ENCODE peak calls at places on chromosomes 12 and 14, in six cellular contexts. N, P, Q, X, M and L are unnamed samples.

GRCh38 chr14:103257211-103257962 is 76.7 kb upstream of the EIF5 start:
- DNase-seq in N (peak), P (no peak), Q (no peak), X (no peak), M (no peak), L (no peak)

GRCh38 chr14:50230601-50231474 is 540 bp downstream of the SOS2 start:
- DNase-seq in N (peak), P (peak), Q (peak), X (peak), M (peak), L (peak)

GRCh38 chr14:35044939-35045797 is 904 bp upstream of the FAM177A1 start:
- DNase-seq in N (peak), P (no peak), Q (no peak), X (no peak), M (no peak), L (no peak)

GRCh38 chr12:76264617-76265016 is 83.6 kb downstream of the BBS10 start:
- DNase-seq in N (peak), P (no peak), Q (no peak), X (no peak), M (no peak), L (no peak)

GRCh38 chr12:130818381-130819247 is 20.4 kb downstream of the STX2 start:
- DNase-seq in N (peak), P (peak), Q (peak), X (peak), M (no peak), L (peak)

GRCh38 chr14:32938719-32939253 is at the start of gene NPAS3:
- DNase-seq in N (no peak), P (no peak), Q (no peak), X (no peak), M (no peak), L (peak)

GRCh38 chr12:55932546-55932919 is 1.6 kb downstream of the DGKA start:
- DNase-seq in N (peak), P (peak), Q (no peak), X (no peak), M (no peak), L (no peak)

GRCh38 chr14:75648066-75648838 is 12.4 kb downstream of the ERG28 start:
- DNase-seq in N (peak), P (peak), Q (peak), X (no peak), M (peak), L (no peak)

GRCh38 chr14:102905116-102906108 is 17.1 kb upstream of the AMN start:
- DNase-seq in N (no peak), P (no peak), Q (no peak), X (no peak), M (no peak), L (no peak)

GRCh38 chr14:34853041-34853440 is 22.1 kb downstream of the BAZ1A start:
- DNase-seq in N (no peak), P (no peak), Q (no peak), X (no peak), M (no peak), L (no peak)

GRCh38 chr14:50846171-50846880 is 15.4 kb upstream of the NIN start:
- DNase-seq in N (peak), P (peak), Q (no peak), X (no peak), M (peak), L (no peak)

GRCh38 chr12:10395390-10395998 is 5.7 kb upstream of the KLRK1 start:
- DNase-seq in N (peak), P (peak), Q (peak), X (no peak), M (peak), L (no peak)

GRCh38 chr12:52327830-52328500 is 6.8 kb upstream of the KRT83 start:
- DNase-seq in N (no peak), P (no peak), Q (no peak), X (no peak), M (no peak), L (no peak)

GRCh38 chr14:95541932-95542554 is 7.2 kb downstream of the GLRX5 start:
- DNase-seq in N (no peak), P (no peak), Q (no peak), X (no peak), M (no peak), L (no peak)

GRCh38 chr12:100987552-100988277 is 193.1 kb downstream of the ANO4 start:
- DNase-seq in N (peak), P (peak), Q (peak), X (peak), M (peak), L (peak)

GRCh38 chr12:124630791-124631313 is 63.4 kb upstream of the NCOR2 start:
- DNase-seq in N (no peak), P (no peak), Q (no peak), X (no peak), M (no peak), L (no peak)

GRCh38 chr14:68619805-68620574 is 172.9 kb downstream of the ZFP36L1 start:
- DNase-seq in N (no peak), P (no peak), Q (no peak), X (no peak), M (no peak), L (no peak)

GRCh38 chr12:92056290-92056689 is 89.4 kb downstream of the BTG1 start:
- DNase-seq in N (no peak), P (no peak), Q (no peak), X (no peak), M (no peak), L (no peak)

GRCh38 chr12:123990512-123990911 is 17.5 kb downstream of the ZNF664 start:
- DNase-seq in N (no peak), P (no peak), Q (no peak), X (no peak), M (no peak), L (no peak)

GRCh38 chr12:79689477-79690155 is 1.1 kb downstream of the PAWR start:
- DNase-seq in N (peak), P (peak), Q (peak), X (peak), M (no peak), L (peak)

GRCh38 chr12:54030889-54031860 is 1.7 kb upstream of the HOXC5 start:
- DNase-seq in N (no peak), P (peak), Q (peak), X (no peak), M (no peak), L (peak)

GRCh38 chr12:102847131-102847530 is 69.9 kb downstream of the PAH start:
- DNase-seq in N (peak), P (no peak), Q (no peak), X (no peak), M (no peak), L (no peak)

GRCh38 chr14:99435327-99435726 is 45.3 kb downstream of the SETD3 start:
- DNase-seq in N (no peak), P (no peak), Q (no peak), X (no peak), M (no peak), L (no peak)

GRCh38 chr14:69483765-69484443 is 624 bp upstream of the PLEKHD1 start:
- DNase-seq in N (no peak), P (peak), Q (peak), X (no peak), M (no peak), L (peak)

GRCh38 chr12:47803196-47803875 is 16.4 kb downstream of the HDAC7 start:
- DNase-seq in N (no peak), P (no peak), Q (no peak), X (no peak), M (no peak), L (no peak)

GRCh38 chr12:77720258-77720657 is 110.4 kb upstream of the NAV3 start:
- DNase-seq in N (no peak), P (no peak), Q (no peak), X (no peak), M (no peak), L (peak)

GRCh38 chr14:95507174-95507573 is 9.3 kb downstream of the SYNE3 start:
- DNase-seq in N (peak), P (peak), Q (peak), X (no peak), M (peak), L (no peak)

GRCh38 chr14:104595911-104596450 is 8.6 kb downstream of the TMEM179 start:
- DNase-seq in N (no peak), P (no peak), Q (no peak), X (no peak), M (no peak), L (no peak)

GRCh38 chr12:3998968-3999792 is 126.0 kb upstream of the PARP11 start:
- DNase-seq in N (peak), P (no peak), Q (no peak), X (no peak), M (no peak), L (no peak)

GRCh38 chr12:111841236-111841749 is 735 bp upstream of the MAPKAPK5 start:
- DNase-seq in N (no peak), P (no peak), Q (no peak), X (no peak), M (no peak), L (no peak)

GRCh38 chr14:98840511-98840910 is 431.5 kb downstream of the BCL11B start:
- DNase-seq in N (no peak), P (no peak), Q (no peak), X (no peak), M (no peak), L (no peak)

GRCh38 chr12:111546758-111547383 is 52.2 kb downstream of the ATXN2 start:
- DNase-seq in N (peak), P (peak), Q (no peak), X (no peak), M (no peak), L (no peak)

GRCh38 chr12:91774471-91774921 is 371.1 kb downstream of the BTG1 start:
- DNase-seq in N (peak), P (peak), Q (peak), X (no peak), M (peak), L (no peak)

GRCh38 chr12:95074766-95075165 is 1.3 kb upstream of the NR2C1 start:
- DNase-seq in N (no peak), P (peak), Q (no peak), X (no peak), M (peak), L (no peak)

GRCh38 chr12:56078931-56079728 is 835 bp upstream of the ERBB3 start:
- DNase-seq in N (peak), P (peak), Q (peak), X (peak), M (peak), L (peak)

GRCh38 chr12:77102691-77103090 is 37.3 kb upstream of the E2F7 start:
- DNase-seq in N (peak), P (peak), Q (no peak), X (no peak), M (peak), L (no peak)

GRCh38 chr14:87409401-87409800 is 583.6 kb downstream of the GALC start:
- DNase-seq in N (peak), P (no peak), Q (no peak), X (no peak), M (no peak), L (no peak)

GRCh38 chr14:87405563-87405962 is 587.4 kb downstream of the GALC start:
- DNase-seq in N (no peak), P (no peak), Q (no peak), X (no peak), M (no peak), L (no peak)

GRCh38 chr14:87411370-87411769 is 581.6 kb downstream of the GALC start:
- DNase-seq in N (no peak), P (no peak), Q (no peak), X (no peak), M (no peak), L (no peak)

GRCh38 chr14:87407344-87407743 is 585.6 kb downstream of the GALC start:
- DNase-seq in N (no peak), P (no peak), Q (no peak), X (no peak), M (no peak), L (no peak)
- H3K4me3 ChIP-seq in N (no peak), P (no peak), Q (no peak), X (no peak), M (no peak), L (no peak)

DNA sequence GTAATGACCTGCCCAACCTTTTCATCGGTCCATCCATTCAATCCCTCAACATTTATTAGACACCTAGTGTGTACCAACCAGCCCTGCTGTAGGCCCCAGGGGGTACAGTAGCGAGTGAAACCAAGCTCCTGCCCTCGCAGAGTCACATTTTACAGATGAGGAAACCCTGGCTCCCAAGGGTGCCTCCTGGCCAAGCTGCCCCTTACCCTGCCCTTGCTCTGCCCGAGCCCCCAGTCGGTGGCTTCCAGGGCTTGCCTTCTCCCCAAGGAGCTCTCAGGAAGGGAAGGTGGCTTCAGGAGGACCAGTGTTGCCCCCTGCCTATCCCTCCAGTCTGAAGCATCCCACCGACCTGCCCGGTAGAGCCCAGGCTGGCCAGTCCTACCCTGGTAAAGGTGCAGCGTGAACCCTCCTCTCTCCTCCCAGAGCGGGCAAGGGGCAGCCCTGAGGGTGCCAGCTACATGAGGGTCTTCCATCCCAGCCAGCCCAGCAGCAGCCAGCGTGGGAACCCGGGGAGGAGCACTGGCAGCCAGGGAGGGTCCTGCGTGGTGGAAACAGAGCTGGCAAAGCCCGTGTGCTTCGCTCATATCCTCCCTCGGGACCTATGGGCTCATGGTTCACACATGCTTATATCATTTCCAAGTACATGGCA is 670 bp upstream of the BEGAIN start:
- DNase-seq in N (no peak), P (no peak), Q (no peak), X (no peak), M (no peak), L (no peak)
- H3K4me3 ChIP-seq in N (peak), P (no peak), Q (no peak), X (peak), M (no peak), L (peak)

GRCh38 chr14:59332727-59333126 is 132.5 kb downstream of the GPR135 start:
- DNase-seq in N (peak), P (peak), Q (no peak), X (no peak), M (no peak), L (no peak)

GRCh38 chr14:59333668-59334067 is 131.5 kb downstream of the GPR135 start:
- DNase-seq in N (peak), P (peak), Q (no peak), X (no peak), M (peak), L (no peak)

GRCh38 chr14:59330455-59330854 is 134.7 kb downstream of the GPR135 start:
- DNase-seq in N (no peak), P (peak), Q (peak), X (no peak), M (no peak), L (no peak)

GRCh38 chr14:59331217-59331616 is 134.0 kb downstream of the GPR135 start:
- DNase-seq in N (no peak), P (no peak), Q (no peak), X (no peak), M (no peak), L (peak)

GRCh38 chr14:59333235-59333634 is 131.9 kb downstream of the GPR135 start:
- DNase-seq in N (no peak), P (no peak), Q (no peak), X (no peak), M (no peak), L (no peak)
- H3K4me3 ChIP-seq in N (no peak), P (no peak), Q (no peak), X (no peak), M (no peak), L (no peak)

GRCh38 chr14:47935332-47935731 is 259.9 kb upstream of the MDGA2 start:
- DNase-seq in N (no peak), P (no peak), Q (no peak), X (no peak), M (no peak), L (no peak)

DNA sequence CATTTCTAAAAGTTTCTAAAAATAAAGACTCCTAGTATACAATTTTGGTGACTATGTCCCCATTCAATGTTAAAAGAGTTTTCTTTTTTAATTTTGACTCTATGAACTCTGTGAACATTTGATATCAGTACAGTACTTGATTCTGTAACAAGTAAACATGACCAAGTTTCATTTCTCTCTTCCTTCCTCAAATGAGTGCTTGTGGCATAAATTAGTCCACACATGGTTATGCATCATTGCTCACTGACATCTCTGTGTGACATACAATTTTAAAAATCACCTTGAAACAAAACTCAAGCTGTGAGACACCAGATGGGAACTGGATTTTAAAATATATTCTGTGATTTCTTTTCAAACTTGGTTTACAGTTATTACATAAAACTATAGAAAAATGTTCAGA is 253.9 kb upstream of the MDGA2 start:
- DNase-seq in N (no peak), P (no peak), Q (no peak), X (no peak), M (no peak), L (no peak)
- H3K4me3 ChIP-seq in N (no peak), P (no peak), Q (no peak), X (no peak), M (no peak), L (no peak)

DNA sequence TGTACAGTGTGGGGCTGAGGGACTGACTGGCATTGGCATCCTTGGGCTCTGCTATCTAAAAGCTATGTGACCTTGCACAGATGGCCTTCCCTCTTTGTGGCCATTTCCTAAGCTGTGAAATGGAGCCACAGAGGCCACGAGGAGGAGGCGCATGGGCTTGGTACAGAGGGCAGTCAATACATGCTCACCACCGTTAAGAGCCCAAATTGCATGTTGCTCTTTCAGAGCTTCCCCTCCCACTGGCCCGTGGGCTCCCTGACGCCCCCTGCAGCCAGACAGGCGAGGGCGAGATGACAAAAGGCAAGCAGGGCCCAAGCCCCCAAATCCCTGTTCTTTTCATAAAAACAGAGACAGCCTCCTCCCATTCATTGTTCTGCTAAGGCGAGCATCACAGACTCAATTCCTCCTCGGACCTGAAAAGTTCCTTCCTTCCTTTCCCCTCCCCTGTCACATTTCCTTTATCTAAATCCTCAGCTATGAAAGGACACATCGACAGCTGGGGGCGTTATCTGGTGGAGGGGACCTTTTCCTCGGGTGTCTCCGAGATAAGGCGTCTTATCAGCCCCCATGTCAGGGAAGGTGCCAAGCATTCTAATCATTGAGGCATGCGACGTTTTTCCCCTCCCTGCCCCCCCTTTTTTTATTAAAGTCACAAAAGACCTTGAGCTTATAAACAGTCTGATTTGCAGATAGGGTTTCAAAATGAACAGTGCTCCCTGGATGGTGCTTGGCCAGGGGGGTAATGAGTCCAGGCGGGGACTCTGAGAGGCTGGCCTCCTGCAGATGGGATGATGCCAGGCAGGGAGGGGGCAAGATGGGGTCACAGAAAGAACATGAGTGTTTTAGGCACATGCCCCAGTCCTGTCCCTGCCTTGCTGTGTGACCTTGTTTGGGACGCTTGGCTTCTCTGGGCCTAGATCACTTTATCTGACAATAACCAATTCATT is 26.4 kb downstream of the FAM222A start:
- DNase-seq in N (no peak), P (no peak), Q (no peak), X (peak), M (no peak), L (peak)
- H3K4me3 ChIP-seq in N (no peak), P (no peak), Q (no peak), X (no peak), M (no peak), L (no peak)

GRCh38 chr12:24815087-24815423 is 133.8 kb downstream of the BCAT1 start:
- DNase-seq in N (no peak), P (no peak), Q (no peak), X (no peak), M (no peak), L (no peak)
- H3K4me3 ChIP-seq in N (no peak), P (no peak), Q (no peak), X (no peak), M (no peak), L (no peak)